ENCODE peak calls at places on chromosomes 1 and 21, in ten cellular contexts. X, K, O, M, Z, D, A, E, W and V are unnamed samples.

GRCh38 chr1:94286864-94287437 is 49.6 kb upstream of the ARHGAP29 start:
- DNase-seq in E (no peak), O (no peak), A (no peak), M (no peak), D (no peak), K (no peak), Z (no peak), X (no peak), W (no peak), V (no peak)

GRCh38 chr1:179754031-179754624 is 11.0 kb downstream of the FAM163A start:
- DNase-seq in O (no peak), A (no peak), M (no peak), X (no peak), W (no peak), K (no peak), E (no peak), D (no peak), Z (no peak), V (no peak)

GRCh38 chr21:35512321-35512720 is 463.2 kb upstream of the RUNX1 start:
- DNase-seq in K (no peak), A (no peak), X (no peak), O (no peak), W (no peak), E (no peak), Z (no peak), D (no peak), M (no peak), V (no peak)

GRCh38 chr1:184260382-184260781 is 126.4 kb upstream of the C1orf21 start:
- DNase-seq in X (no peak), D (no peak), K (no peak), Z (no peak), W (no peak), A (no peak), E (no peak), M (no peak), O (no peak), V (no peak)

GRCh38 chr1:210129092-210129491 is 103.5 kb upstream of the SERTAD4 start:
- DNase-seq in A (no peak), M (no peak), D (no peak), K (no peak), W (no peak), X (no peak), E (no peak), Z (no peak), O (no peak), V (no peak)

GRCh38 chr1:50368179-50369007 is 54.9 kb downstream of the DMRTA2 start:
- DNase-seq in W (no peak), O (peak), M (peak), X (peak), E (peak), Z (peak), K (peak), D (peak), A (peak), V (no peak)

GRCh38 chr1:65395887-65396612 is 24.4 kb upstream of the LEPR start:
- DNase-seq in M (no peak), K (no peak), O (no peak), W (no peak), D (no peak), E (no peak), Z (no peak), X (no peak), A (peak), V (no peak)

GRCh38 chr1:22773981-22774471 is 63.4 kb downstream of the EPHB2 start:
- DNase-seq in W (no peak), A (no peak), M (peak), Z (no peak), K (peak), E (no peak), D (no peak), O (no peak), X (peak), V (no peak)

GRCh38 chr1:147177611-147178370 is 5.5 kb upstream of the PRKAB2 start:
- DNase-seq in Z (peak), O (no peak), E (no peak), M (no peak), D (no peak), X (no peak), A (no peak), K (no peak), W (no peak), V (no peak)

GRCh38 chr1:44830900-44831304 is 12.2 kb downstream of the PTCH2 start:
- DNase-seq in K (no peak), D (no peak), M (no peak), E (peak), A (no peak), O (no peak), X (no peak), W (no peak), Z (no peak), V (no peak)

GRCh38 chr1:201634261-201634660 is 95.3 kb downstream of the NAV1 start:
- DNase-seq in A (no peak), E (peak), Z (no peak), M (no peak), D (no peak), O (no peak), X (no peak), W (no peak), K (no peak), V (no peak)

GRCh38 chr1:39115271-39116110 is 89.0 kb upstream of the MACF1 start:
- DNase-seq in X (no peak), W (no peak), O (no peak), E (peak), M (no peak), D (no peak), Z (no peak), A (no peak), K (no peak), V (no peak)

GRCh38 chr1:154557939-154558609 is 388 bp downstream of the UBE2Q1 start:
- DNase-seq in D (no peak), W (no peak), E (peak), M (peak), O (no peak), A (peak), X (peak), K (peak), Z (peak), V (peak)

GRCh38 chr1:10679521-10680220 is 116.8 kb downstream of the CASZ1 start:
- DNase-seq in K (peak), Z (no peak), W (no peak), X (no peak), O (no peak), E (peak), D (no peak), M (peak), A (no peak), V (no peak)

GRCh38 chr1:47984175-47984789 is 12.9 kb downstream of the TRABD2B start:
- DNase-seq in X (no peak), Z (peak), O (no peak), M (peak), K (peak), W (no peak), E (no peak), D (no peak), A (no peak), V (no peak)

GRCh38 chr1:13783551-13783950 is 83.6 kb downstream of the PRDM2 start:
- DNase-seq in W (no peak), A (no peak), E (no peak), K (no peak), X (no peak), D (no peak), M (no peak), Z (no peak), O (no peak), V (no peak)

GRCh38 chr21:31182231-31183129 is 144.2 kb upstream of the KRTAP19-8 start:
- DNase-seq in A (peak), D (no peak), E (no peak), Z (no peak), O (no peak), M (no peak), X (no peak), K (no peak), W (peak), V (no peak)

GRCh38 chr1:156492591-156493080 is 7.9 kb downstream of the MEF2D start:
- DNase-seq in D (no peak), W (no peak), E (no peak), X (no peak), A (no peak), K (no peak), M (no peak), Z (no peak), O (no peak), V (peak)

GRCh38 chr1:230919201-230919600 is 50.9 kb upstream of the C1orf198 start:
- DNase-seq in A (no peak), W (no peak), K (no peak), M (no peak), O (no peak), E (no peak), D (no peak), X (no peak), Z (no peak), V (no peak)

GRCh38 chr1:30044745-30045144 is 678.6 kb downstream of the MATN1 start:
- DNase-seq in M (no peak), O (no peak), D (no peak), K (no peak), X (no peak), E (no peak), A (no peak), Z (no peak), W (no peak), V (no peak)

GRCh38 chr1:229563701-229564100 is 5.2 kb upstream of the ABCB10 start:
- DNase-seq in M (peak), X (no peak), K (peak), O (no peak), A (no peak), D (no peak), Z (no peak), W (no peak), E (no peak), V (no peak)

GRCh38 chr1:232149302-232150201 is 480.4 kb downstream of the SIPA1L2 start:
- DNase-seq in K (no peak), O (peak), E (no peak), W (no peak), M (no peak), Z (no peak), X (no peak), A (no peak), D (peak), V (no peak)

GRCh38 chr1:168963596-168963995 is 142.9 kb upstream of the ATP1B1 start:
- DNase-seq in K (no peak), O (no peak), Z (no peak), E (no peak), D (no peak), W (no peak), A (no peak), X (no peak), M (no peak), V (no peak)

GRCh38 chr1:85427358-85427757 is 37.6 kb downstream of the DDAH1 start:
- DNase-seq in E (no peak), Z (no peak), D (no peak), M (no peak), A (no peak), W (no peak), K (no peak), O (no peak), X (no peak), V (no peak)

GRCh38 chr1:55970711-55971110 is 608.7 kb downstream of the PLPP3 start:
- DNase-seq in M (no peak), W (no peak), A (no peak), D (no peak), X (no peak), Z (no peak), E (no peak), K (no peak), O (no peak), V (no peak)

GRCh38 chr1:159279754-159280153 is 22.4 kb upstream of the FCER1A start:
- DNase-seq in K (no peak), D (no peak), O (no peak), M (no peak), A (no peak), X (no peak), W (no peak), Z (no peak), E (no peak), V (no peak)

GRCh38 chr1:246117066-246117791 is 389.9 kb downstream of the SMYD3 start:
- DNase-seq in M (peak), K (peak), Z (no peak), D (peak), W (peak), E (peak), A (peak), O (no peak), X (no peak), V (no peak)
- H3K27ac ChIP-seq in M (no peak), K (no peak), Z (peak), D (no peak), W (peak), E (peak), A (peak), O (no peak), X (no peak), V (no peak)

DNA sequence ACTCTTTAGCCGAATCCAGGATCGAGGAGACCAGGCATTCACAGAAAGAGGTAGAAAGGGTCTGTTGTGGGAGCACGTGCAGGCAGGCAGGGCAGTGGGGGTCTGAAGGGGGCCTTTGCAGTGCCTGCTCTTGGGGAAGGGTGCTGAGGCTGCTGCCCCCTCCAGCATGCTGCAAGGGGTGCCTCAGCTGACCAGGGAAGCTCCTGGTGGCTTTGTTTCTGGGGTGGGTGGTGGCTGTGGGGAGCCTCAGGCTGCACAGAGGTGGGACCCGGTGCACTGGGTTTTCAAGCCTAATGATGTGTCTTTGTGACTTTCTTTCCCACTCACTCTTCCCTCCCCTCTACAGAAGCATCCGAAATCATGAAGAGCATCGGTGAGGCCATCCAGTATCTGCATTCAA is 41.5 kb upstream of the IL19 start:
- DNase-seq in Z (no peak), M (no peak), K (no peak), D (no peak), W (no peak), A (no peak), E (no peak), O (no peak), X (no peak), V (no peak)
- H3K27ac ChIP-seq in Z (no peak), M (no peak), K (no peak), D (no peak), W (no peak), A (no peak), E (no peak), O (no peak), X (no peak), V (no peak)

GRCh38 chr1:27883536-27884181 is 11.3 kb downstream of the THEMIS2 start:
- DNase-seq in K (no peak), E (peak), Z (no peak), O (no peak), A (no peak), D (no peak), X (no peak), M (no peak), W (no peak), V (peak)
- H3K27ac ChIP-seq in K (no peak), E (no peak), Z (no peak), O (no peak), A (no peak), D (no peak), X (no peak), M (no peak), W (no peak), V (peak)

GRCh38 chr1:160709715-160710114 is 1.9 kb downstream of the CD48 start:
- DNase-seq in K (no peak), Z (no peak), O (no peak), A (no peak), D (no peak), M (no peak), W (no peak), X (no peak), E (no peak), V (no peak)

GRCh38 chr1:160708821-160709220 is 2.8 kb downstream of the CD48 start:
- DNase-seq in Z (no peak), W (peak), O (no peak), E (no peak), K (no peak), A (peak), D (no peak), X (no peak), M (no peak), V (no peak)

GRCh38 chr1:160707171-160708109 is 4.2 kb downstream of the CD48 start:
- DNase-seq in X (no peak), E (no peak), M (no peak), W (peak), Z (no peak), O (no peak), A (peak), D (no peak), K (no peak), V (no peak)

GRCh38 chr1:160710531-160711252 is 930 bp downstream of the CD48 start:
- DNase-seq in M (no peak), Z (no peak), K (no peak), D (no peak), O (no peak), A (no peak), W (no peak), E (no peak), X (no peak), V (no peak)

GRCh38 chr1:160708118-160708517 is 3.5 kb downstream of the CD48 start:
- DNase-seq in O (no peak), K (no peak), W (no peak), M (no peak), D (no peak), Z (no peak), E (no peak), X (no peak), A (peak), V (no peak)
- H3K27ac ChIP-seq in O (no peak), K (no peak), W (peak), M (no peak), D (no peak), Z (no peak), E (no peak), X (no peak), A (peak), V (peak)

GRCh38 chr21:33302796-33303195 is 22.0 kb upstream of the IFNAR1 start:
- DNase-seq in O (no peak), Z (no peak), M (no peak), A (no peak), E (no peak), K (no peak), W (no peak), D (no peak), X (no peak), V (no peak)
- H3K27ac ChIP-seq in O (no peak), Z (no peak), M (no peak), A (no peak), E (no peak), K (no peak), W (no peak), D (no peak), X (no peak), V (peak)

DNA sequence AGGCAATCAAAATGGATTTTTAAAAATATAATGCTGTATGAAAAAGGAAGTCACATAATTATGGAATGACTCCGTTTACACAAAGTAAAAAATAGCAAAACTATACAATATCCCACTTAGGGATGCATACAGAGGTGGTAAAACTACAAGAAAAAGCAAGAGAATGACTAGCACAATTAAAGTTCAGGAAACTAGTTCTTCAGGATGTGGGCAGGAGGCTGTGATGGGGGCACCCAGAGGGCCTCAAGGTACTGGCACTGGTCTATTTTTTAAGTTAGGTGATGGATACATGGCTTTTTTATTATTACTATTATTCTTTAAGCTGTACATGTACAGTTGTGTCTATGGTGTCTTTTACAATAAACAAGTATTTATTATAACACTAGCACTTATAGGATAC is 1.4 kb upstream of the ZC3H12A start:
- DNase-seq in K (no peak), M (no peak), A (peak), X (no peak), Z (no peak), D (no peak), W (no peak), E (no peak), O (no peak), V (no peak)
- H3K27ac ChIP-seq in K (peak), M (no peak), A (peak), X (no peak), Z (no peak), D (peak), W (peak), E (no peak), O (peak), V (no peak)

GRCh38 chr1:185719021-185719420 is 15.2 kb upstream of the HMCN1 start:
- DNase-seq in E (no peak), W (no peak), O (no peak), K (peak), M (peak), X (no peak), A (no peak), Z (no peak), D (no peak), V (no peak)
- H3K27ac ChIP-seq in E (no peak), W (no peak), O (no peak), K (no peak), M (no peak), X (no peak), A (no peak), Z (no peak), D (no peak), V (no peak)

GRCh38 chr21:41616063-41616591 is 108.2 kb upstream of the TMPRSS2 start:
- DNase-seq in X (no peak), Z (no peak), E (no peak), M (no peak), A (no peak), O (no peak), D (no peak), K (no peak), W (no peak), V (no peak)

GRCh38 chr21:41615613-41616012 is 107.7 kb upstream of the TMPRSS2 start:
- DNase-seq in W (no peak), M (no peak), D (no peak), O (no peak), A (no peak), X (no peak), Z (no peak), K (no peak), E (no peak), V (no peak)

GRCh38 chr21:41613421-41613998 is 105.6 kb upstream of the TMPRSS2 start:
- DNase-seq in M (peak), E (no peak), W (no peak), Z (no peak), K (no peak), X (no peak), O (no peak), A (no peak), D (no peak), V (no peak)

GRCh38 chr21:41612674-41613250 is 104.8 kb upstream of the TMPRSS2 start:
- DNase-seq in M (peak), O (no peak), K (peak), D (peak), E (peak), Z (peak), A (no peak), W (no peak), X (peak), V (peak)

DNA sequence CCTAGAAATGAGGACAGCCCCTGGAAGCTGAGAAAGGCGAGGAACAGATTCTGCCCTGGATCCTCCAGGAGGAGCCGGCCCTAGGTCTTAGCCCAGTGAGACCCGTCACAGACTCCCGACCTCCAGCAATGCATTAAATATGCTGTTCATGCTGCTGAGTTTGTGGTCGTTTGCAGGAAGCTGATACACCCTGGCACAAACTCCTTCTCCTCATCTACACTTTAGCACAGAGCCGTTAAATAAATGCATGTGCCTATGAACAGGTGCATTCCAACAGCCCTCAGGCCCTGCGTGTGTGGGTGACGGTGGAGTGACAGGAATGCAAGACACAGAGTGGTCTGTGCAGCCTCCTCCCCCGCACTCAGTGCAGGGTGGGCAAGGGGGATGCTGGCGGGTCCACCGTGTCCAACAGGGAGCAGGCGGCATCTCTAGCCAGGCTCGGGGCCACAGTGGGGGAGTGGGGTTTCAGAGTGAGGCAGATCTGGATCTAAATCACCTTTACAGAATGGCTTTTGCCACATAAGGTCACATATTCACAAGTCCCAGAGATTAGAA is 106.6 kb upstream of the TMPRSS2 start:
- DNase-seq in K (no peak), D (no peak), X (no peak), O (no peak), W (no peak), M (no peak), Z (no peak), A (no peak), E (no peak), V (no peak)
- H3K27ac ChIP-seq in K (no peak), D (peak), X (no peak), O (peak), W (no peak), M (no peak), Z (no peak), A (no peak), E (no peak), V (no peak)

GRCh38 chr1:45983964-45984363 is 148.5 kb downstream of the PIK3R3 start:
- DNase-seq in X (no peak), O (no peak), M (no peak), K (no peak), W (no peak), E (no peak), D (no peak), Z (no peak), A (no peak), V (no peak)

GRCh38 chr1:45976623-45977022 is 155.8 kb downstream of the PIK3R3 start:
- DNase-seq in K (no peak), M (no peak), O (no peak), Z (no peak), X (no peak), E (no peak), W (no peak), D (no peak), A (no peak), V (no peak)

GRCh38 chr1:45982359-45982758 is 150.1 kb downstream of the PIK3R3 start:
- DNase-seq in X (no peak), Z (no peak), A (no peak), E (no peak), K (no peak), W (no peak), D (no peak), O (no peak), M (no peak), V (no peak)

GRCh38 chr1:45979074-45979777 is 153.2 kb downstream of the PIK3R3 start:
- DNase-seq in E (no peak), X (no peak), K (no peak), M (no peak), A (no peak), W (no peak), O (peak), Z (no peak), D (peak), V (no peak)

GRCh38 chr1:45979778-45980176 is 152.7 kb downstream of the PIK3R3 start:
- DNase-seq in M (no peak), X (no peak), A (no peak), Z (no peak), O (no peak), W (no peak), D (no peak), K (no peak), E (no peak), V (no peak)
- H3K27ac ChIP-seq in M (no peak), X (no peak), A (no peak), Z (no peak), O (peak), W (no peak), D (peak), K (no peak), E (no peak), V (no peak)